ENCODE peak calls at places on chromosomes 11 and 22, in ten cellular contexts. P, U, C, D, J, N, S, W, A and O are unnamed samples.

GRCh38 chr11:105151936-105152554 is 12.5 kb upstream of the CARD18 start:
- DNase-seq in W (peak; percentile 18), S (no peak), P (no peak), J (peak; percentile 79), A (no peak), N (no peak), U (no peak), D (no peak), C (peak; percentile 42), O (no peak)

GRCh38 chr11:35893796-35894475 is 49.9 kb upstream of the LDLRAD3 start:
- DNase-seq in S (peak; percentile 36), J (peak; percentile 35), A (peak; percentile 21), U (peak; percentile 14), D (peak; percentile 11), N (no peak), C (peak; percentile 11), P (no peak), W (no peak), O (no peak)

GRCh38 chr11:106608677-106609076 is 409.6 kb downstream of the GUCY1A2 start:
- DNase-seq in C (no peak), J (peak; percentile 69), A (peak; percentile 16), U (no peak), N (no peak), S (no peak), P (no peak), D (no peak), W (no peak), O (no peak)

GRCh38 chr11:64094463-64095223 is 58.9 kb downstream of the FLRT1 start:
- DNase-seq in S (no peak), N (peak; percentile 84), W (peak; percentile 25), C (peak; percentile 48), J (peak; percentile 81), A (no peak), P (no peak), U (no peak), D (no peak), O (no peak)

GRCh38 chr22:43857367-43857766 is 4.9 kb downstream of the SULT4A1 start:
- DNase-seq in N (no peak), S (no peak), W (no peak), A (no peak), C (no peak), P (no peak), J (no peak), U (no peak), D (no peak), O (no peak)

GRCh38 chr11:78008174-78008573 is 13.7 kb upstream of the INTS4 start:
- DNase-seq in J (no peak), D (no peak), S (no peak), N (no peak), C (no peak), P (no peak), W (no peak), U (no peak), A (no peak), O (no peak)

GRCh38 chr22:25062378-25063095 is 110.0 kb downstream of the KIAA1671 start:
- DNase-seq in A (no peak), W (peak; percentile 49), C (no peak), S (peak; percentile 55), J (no peak), N (no peak), U (no peak), D (no peak), P (no peak), O (no peak)

GRCh38 chr11:128886401-128887119 is 4.6 kb upstream of the KCNJ5 start:
- DNase-seq in J (no peak), D (no peak), P (no peak), S (no peak), U (no peak), C (no peak), N (peak; percentile 66), W (no peak), A (no peak), O (no peak)

GRCh38 chr11:114553642-114554041 is 6.0 kb downstream of the NXPE1 start:
- DNase-seq in P (no peak), N (no peak), J (peak; percentile 19), W (no peak), D (no peak), U (no peak), A (no peak), S (no peak), C (no peak), O (no peak)

GRCh38 chr11:43747130-43747802 is 66.7 kb downstream of the HSD17B12 start:
- DNase-seq in A (no peak), W (no peak), N (no peak), P (no peak), D (no peak), J (no peak), U (no peak), S (no peak), C (no peak), O (no peak)

GRCh38 chr11:33160147-33160546 is 1.1 kb downstream of the CSTF3 start:
- DNase-seq in P (no peak), J (peak; percentile 62), U (no peak), W (peak; percentile 62), C (peak; percentile 62), A (no peak), D (no peak), N (no peak), S (no peak), O (no peak)

GRCh38 chr11:11552688-11553087 is 69.1 kb downstream of the GALNT18 start:
- DNase-seq in J (no peak), U (no peak), W (no peak), N (no peak), C (no peak), D (no peak), S (peak; percentile 47), A (no peak), P (no peak), O (no peak)

GRCh38 chr22:19800761-19801244 is 40.2 kb downstream of the TBX1 start:
- DNase-seq in U (no peak), J (peak; percentile 25), D (peak; percentile 58), N (no peak), P (no peak), W (peak; percentile 29), A (no peak), C (peak; percentile 22), S (no peak), O (peak; percentile 20)
- TF ChIP-seq CTCF in U (no peak), J (peak; percentile 43), D (no peak), N (no peak), P (peak; percentile 25), W (peak; percentile 65), A (peak; percentile 51), C (peak; percentile 29), S (no peak), O (peak; percentile 29)

DNA sequence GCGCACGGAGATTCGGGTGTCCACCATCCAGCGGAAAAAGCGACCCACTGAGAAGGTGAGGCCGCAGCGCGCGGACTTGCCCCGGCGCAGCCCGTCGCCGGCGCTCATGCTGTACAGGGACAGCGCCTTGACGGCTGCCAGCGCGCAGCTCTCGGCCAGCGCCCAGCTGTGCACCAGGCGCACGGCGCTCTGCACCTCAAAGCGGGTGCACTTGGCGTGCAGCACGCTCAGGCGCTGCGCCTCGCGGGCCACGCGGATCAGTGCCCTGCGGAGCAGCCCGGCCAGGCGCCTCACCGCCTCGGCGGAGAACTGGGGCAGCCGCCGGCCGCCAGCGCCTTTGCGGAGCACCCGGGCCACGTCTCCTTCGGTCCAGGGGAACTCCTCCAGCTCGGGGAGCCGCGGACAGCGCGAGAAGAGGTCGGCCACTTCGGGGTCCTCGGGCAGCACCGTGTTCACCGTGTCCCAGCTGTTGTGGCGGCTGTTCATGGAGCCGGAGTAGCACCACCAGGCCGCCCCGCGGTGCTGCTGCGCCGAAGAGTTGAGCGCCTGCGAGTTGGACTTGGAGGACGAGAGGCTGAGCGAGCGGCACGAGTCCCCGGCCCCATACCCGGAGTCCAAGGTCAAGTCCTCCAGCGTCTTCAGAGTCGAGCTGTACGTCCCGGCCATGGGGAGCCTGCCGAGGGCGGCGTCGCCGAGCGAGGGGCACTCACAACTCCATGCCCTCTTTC is 728 bp downstream of the ABTB2 start:
- DNase-seq in C (peak; percentile 70), N (peak; percentile 75), D (peak; percentile 59), J (peak; percentile 51), S (peak; percentile 74), A (no peak), W (peak; percentile 52), U (peak; percentile 26), P (peak; percentile 77), O (peak; percentile 53)
- TF ChIP-seq CTCF in C (no peak), N (no peak), D (no peak), J (no peak), S (no peak), A (no peak), W (no peak), U (no peak), P (no peak), O (peak; percentile 11)

DNA sequence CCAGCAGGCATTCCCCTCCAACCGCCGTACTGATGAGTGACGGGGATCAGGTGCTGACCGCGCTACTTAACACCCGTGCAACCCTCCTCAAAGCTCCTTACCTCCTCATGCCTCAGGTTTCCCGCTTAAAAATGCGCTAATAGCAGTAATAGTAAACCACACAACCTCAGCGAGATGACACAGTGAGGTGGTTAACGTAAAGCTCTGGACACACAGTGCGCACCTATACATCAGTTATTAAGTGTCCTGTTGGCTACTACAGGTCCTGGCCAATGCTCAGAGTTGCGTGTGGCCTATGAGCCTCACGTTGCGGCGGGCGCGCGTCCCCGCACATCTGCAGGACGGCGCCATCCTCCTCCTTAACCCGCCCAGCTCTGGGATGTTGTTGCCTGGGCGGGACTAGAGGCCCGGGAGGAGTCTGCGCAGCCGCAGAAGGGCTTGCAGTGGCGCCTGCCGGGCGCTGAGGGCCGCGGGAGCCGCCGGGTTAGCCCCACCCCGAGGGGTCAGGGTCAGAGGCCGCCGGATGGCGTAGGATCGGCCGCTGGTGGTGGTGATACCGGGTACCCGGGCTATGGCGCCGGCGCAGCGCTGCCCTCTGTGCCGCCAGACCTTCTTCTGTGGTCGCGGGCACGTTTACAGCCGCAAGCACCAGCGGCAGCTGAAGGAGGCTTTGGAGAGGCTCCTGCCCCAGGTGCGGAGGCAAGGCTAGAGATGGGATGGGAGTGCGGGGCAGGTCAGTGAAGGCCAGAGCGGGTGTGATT is at the start of gene CENATAC:
- DNase-seq in A (peak; percentile 48), P (peak; percentile 98), C (peak; percentile 90), N (peak; percentile 97), U (peak; percentile 89), J (peak; percentile 80), S (peak; percentile 97), D (peak; percentile 97), W (peak; percentile 92), O (peak; percentile 96)
- TF ChIP-seq CTCF in A (peak; percentile 4), P (no peak), C (no peak), N (peak; percentile 17), U (no peak), J (peak; percentile 1), S (no peak), D (no peak), W (no peak), O (no peak)

DNA sequence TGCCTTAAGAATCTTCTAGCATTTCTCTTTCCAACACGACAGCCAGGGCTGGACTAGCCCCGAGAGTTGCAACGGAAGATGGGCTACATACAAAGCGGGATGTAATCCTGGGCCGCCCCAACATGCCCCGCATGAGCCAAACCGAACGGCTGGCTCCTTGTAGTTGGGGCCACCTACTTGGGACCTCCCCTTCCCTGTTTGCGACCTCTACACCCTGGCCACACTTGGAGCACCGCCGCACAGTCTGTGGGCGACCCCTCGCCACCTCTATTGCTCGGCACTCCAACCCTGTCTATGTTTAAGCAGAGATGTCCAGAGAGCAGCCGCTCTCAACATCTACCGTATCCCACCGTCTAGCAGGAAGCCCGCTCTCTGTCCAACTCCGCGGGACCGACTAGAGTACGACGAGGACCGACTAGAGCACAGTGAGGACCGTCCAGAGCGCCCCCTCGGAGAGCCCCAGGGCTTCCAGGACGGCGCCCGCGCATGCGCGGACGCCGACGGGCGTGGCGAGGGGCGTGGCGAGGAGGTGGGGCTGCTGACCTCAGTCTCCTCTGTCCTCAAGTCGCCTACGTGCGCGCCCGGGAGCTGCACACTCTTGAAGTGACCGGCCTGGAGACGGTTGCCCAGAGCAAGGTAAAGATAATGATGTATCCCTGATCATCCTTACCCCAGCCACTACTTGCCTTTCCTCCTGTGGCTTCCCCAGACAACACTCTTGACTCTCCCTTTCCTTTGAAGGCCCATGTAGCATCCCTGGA is 32.3 kb downstream of the NEAT1 start:
- DNase-seq in D (peak; percentile 92), W (peak; percentile 93), S (peak; percentile 95), U (peak; percentile 88), J (peak; percentile 74), A (no peak), N (peak; percentile 94), P (peak; percentile 94), C (peak; percentile 91), O (peak; percentile 59)
- TF ChIP-seq CTCF in D (no peak), W (peak; percentile 37), S (no peak), U (no peak), J (peak; percentile 14), A (no peak), N (no peak), P (peak; percentile 16), C (no peak), O (no peak)